ENCODE peak calls at places on chromosomes 3 and 15, in ten cellular contexts. I is PC-9, C is adrenal gland, V is right atrium auricular region, A is psoas muscle, R is IMR-90, S is ovary, D is hepatocyte, Y is coronary artery, N is brain microvascular endothelial cell. J is an unnamed sample.

GRCh38 chr3:48561045-48561736 is 2.4 kb downstream of the UCN2 start:
- DNase-seq in I (peak; percentile 25), S (peak; percentile 77), A (peak; percentile 57), Y (no peak), C (peak; percentile 55), R (peak; percentile 64), V (peak; percentile 64), D (peak; percentile 71), N (peak; percentile 42), J (peak; percentile 66)

GRCh38 chr15:70379938-70380337 is 282.2 kb upstream of the TLE3 start:
- DNase-seq in V (peak; percentile 49), N (no peak), I (no peak), S (no peak), Y (peak; percentile 46), R (no peak), A (no peak), D (no peak), C (no peak), J (no peak)

GRCh38 chr3:25783661-25784512 is 644 bp upstream of the NGLY1 start:
- DNase-seq in Y (peak; percentile 84), N (peak; percentile 32), V (no peak), A (no peak), C (peak; percentile 68), R (peak; percentile 18), S (peak; percentile 73), D (peak; percentile 60), I (peak; percentile 65), J (peak; percentile 53)

GRCh38 chr15:32956006-32956405 is 238.2 kb downstream of the GREM1 start:
- DNase-seq in C (no peak), N (peak; percentile 84), V (no peak), R (peak; percentile 95), S (no peak), I (peak; percentile 1), D (peak; percentile 51), Y (no peak), A (no peak), J (peak; percentile 86)

GRCh38 chr3:69922521-69923000 is 77.0 kb upstream of the SAMMSON start:
- DNase-seq in C (no peak), V (no peak), S (no peak), R (no peak), I (no peak), N (no peak), D (no peak), A (no peak), Y (no peak), J (no peak)

GRCh38 chr3:189508784-189509489 is 122.3 kb upstream of the TP63 start:
- DNase-seq in C (no peak), Y (no peak), D (no peak), S (no peak), A (no peak), I (no peak), N (no peak), R (no peak), V (no peak), J (no peak)

GRCh38 chr3:196660381-196661166 is 21.1 kb downstream of the NRROS start:
- DNase-seq in S (no peak), A (no peak), Y (no peak), I (peak; percentile 80), R (no peak), D (no peak), C (no peak), N (no peak), V (no peak), J (no peak)

GRCh38 chr3:138625707-138626365 is 17.3 kb downstream of the FAIM start:
- DNase-seq in D (no peak), Y (no peak), N (peak; percentile 58), R (peak; percentile 79), S (no peak), A (no peak), V (no peak), I (peak; percentile 45), C (peak; percentile 25), J (peak; percentile 45)

GRCh38 chr3:43207628-43208085 is 78.7 kb upstream of the SNRK start:
- DNase-seq in A (no peak), D (peak; percentile 38), N (no peak), R (peak; percentile 23), C (no peak), I (no peak), V (peak; percentile 5), Y (no peak), S (no peak), J (no peak)

GRCh38 chr3:129965937-129966336 is 8.6 kb upstream of the TRH start:
- DNase-seq in N (no peak), C (no peak), I (no peak), Y (no peak), S (no peak), R (no peak), V (no peak), D (no peak), A (no peak), J (no peak)

GRCh38 chr15:38010390-38010789 is 76.0 kb downstream of the TMCO5A start:
- DNase-seq in Y (no peak), C (no peak), V (no peak), N (no peak), A (no peak), I (no peak), S (no peak), R (no peak), D (no peak), J (no peak)

GRCh38 chr15:79896131-79896633 is 632 bp downstream of the MTHFS start:
- DNase-seq in C (no peak), D (peak; percentile 22), S (no peak), N (no peak), A (no peak), I (no peak), V (no peak), Y (no peak), R (no peak), J (no peak)

GRCh38 chr3:126782554-126782953 is 78.5 kb downstream of the CHCHD6 start:
- DNase-seq in A (peak; percentile 23), C (no peak), D (peak; percentile 63), I (peak; percentile 86), N (peak; percentile 63), V (peak; percentile 64), R (peak; percentile 87), Y (no peak), S (no peak), J (peak; percentile 91)
- H3K4me3 ChIP-seq in A (no peak overlapping the region), C (no peak overlapping the region), D (no peak overlapping the region), I (no peak overlapping the region), N (no peak overlapping the region), V (no peak overlapping the region), R (no peak overlapping the region), Y (no peak overlapping the region), S (no peak overlapping the region), J (no peak overlapping the region)

DNA sequence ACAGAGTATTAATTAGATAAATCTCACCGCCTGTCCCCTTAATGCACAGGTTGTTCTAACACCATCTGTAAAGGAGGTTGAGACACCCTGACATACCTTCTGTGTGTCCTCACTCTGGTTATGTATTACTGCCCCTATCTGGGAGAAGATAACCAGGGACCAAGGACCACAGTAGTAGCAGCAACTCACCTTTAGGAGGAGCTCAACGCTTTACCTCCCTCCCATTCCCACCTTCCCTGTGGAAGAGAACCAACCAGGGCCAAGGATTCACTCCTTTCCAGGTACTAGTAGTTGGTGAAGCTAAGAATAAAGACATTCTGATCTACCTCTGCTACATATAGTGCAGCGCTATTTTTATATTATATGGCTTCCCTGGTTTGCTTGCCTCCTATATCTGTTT is 232.6 kb downstream of the MEX3B start:
- DNase-seq in D (peak; percentile 20), I (no peak), N (no peak), R (no peak), C (no peak), S (no peak), V (no peak), A (no peak), Y (no peak), J (no peak)
- TF ChIP-seq CTCF in D (peak; percentile 12), I (no peak), N (peak; percentile 38), R (peak; percentile 25), C (no peak), S (no peak), V (no peak), A (no peak), Y (no peak), J (no peak)

GRCh38 chr15:39551476-39551875 is 29.4 kb upstream of the THBS1 start:
- DNase-seq in R (no peak), N (no peak), Y (no peak), V (no peak), A (no peak), I (no peak), C (no peak), S (no peak), D (no peak), J (no peak)

GRCh38 chr15:39548561-39548960 is 32.3 kb upstream of the THBS1 start:
- DNase-seq in Y (no peak), C (no peak), A (no peak), R (no peak), D (no peak), N (no peak), S (no peak), I (no peak), V (no peak), J (no peak)

GRCh38 chr15:39546842-39547241 is 34.0 kb upstream of the THBS1 start:
- DNase-seq in N (no peak), C (no peak), R (no peak), S (no peak), V (no peak), I (no peak), Y (no peak), D (no peak), A (no peak), J (no peak)

GRCh38 chr15:39552546-39552945 is 28.3 kb upstream of the THBS1 start:
- DNase-seq in N (no peak), I (no peak), V (no peak), D (no peak), R (no peak), A (no peak), C (no peak), Y (no peak), S (no peak), J (no peak)

GRCh38 chr15:39549912-39550311 is 31.0 kb upstream of the THBS1 start:
- DNase-seq in R (no peak), V (peak; percentile 76), C (no peak), A (peak; percentile 18), Y (no peak), N (no peak), I (no peak), S (no peak), D (no peak), J (peak; percentile 56)
- H3K4me3 ChIP-seq in R (no peak overlapping the region), V (no peak overlapping the region), C (no peak overlapping the region), A (no peak overlapping the region), Y (no peak overlapping the region), N (no peak overlapping the region), I (no peak overlapping the region), S (no peak overlapping the region), D (no peak overlapping the region), J (no peak overlapping the region)

DNA sequence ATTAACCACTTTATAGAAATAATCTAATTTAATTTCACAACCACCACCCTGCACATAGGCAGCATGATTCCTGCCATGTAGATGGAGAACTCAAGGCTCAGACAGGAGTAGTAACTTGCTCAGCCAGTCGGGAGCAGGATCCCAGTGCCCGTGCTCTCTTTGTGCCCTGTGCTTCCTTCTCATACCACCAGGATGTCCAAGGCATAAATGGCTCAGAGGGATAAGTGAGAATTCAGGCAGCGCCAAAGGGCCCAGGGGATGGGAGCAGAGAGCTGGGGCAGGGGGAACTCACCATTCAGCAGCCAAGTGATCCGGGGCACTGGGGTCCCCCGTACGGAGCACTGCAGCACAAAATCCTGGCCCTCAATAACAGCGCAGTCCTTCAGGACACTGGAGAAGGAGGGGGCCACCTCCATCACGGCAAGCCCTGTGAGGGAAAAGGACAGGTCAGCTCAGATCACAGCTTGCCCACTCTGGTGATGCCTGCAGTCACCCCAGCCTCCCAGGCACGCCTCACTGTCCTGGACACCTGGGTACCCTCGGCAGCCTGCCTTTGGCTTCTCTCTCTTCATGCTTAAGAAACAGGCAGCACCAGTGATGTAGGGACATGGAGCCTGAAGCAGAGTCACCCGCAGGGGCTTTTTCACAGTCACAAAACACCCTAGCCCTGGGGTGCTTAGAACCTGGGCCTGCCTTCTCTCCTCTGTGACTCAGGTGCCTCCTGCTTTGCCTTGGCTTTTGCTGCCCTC is 141.0 kb upstream of the HACD2 start:
- DNase-seq in I (no peak), N (no peak), D (no peak), V (no peak), Y (no peak), C (no peak), R (no peak), S (no peak), A (no peak), J (no peak)
- TF ChIP-seq CTCF in I (peak; percentile 14), N (peak; percentile 44), D (no peak), V (no peak), Y (no peak), C (no peak), R (peak; percentile 12), S (no peak), A (no peak), J (peak; percentile 34)

J was measured in cardiac fibroblast.